ENCODE peak calls at places on chromosomes 12 and 14, in nine cellular contexts. X, S, Y, K, L, P, V, N and E are unnamed samples.

GRCh38 chr12:8045952-8046944 is 13.7 kb downstream of the FOXJ2 start:
- DNase-seq in X (peak; percentile 80), S (peak; percentile 83), Y (peak; percentile 77), K (peak; percentile 67), L (no peak), P (peak; percentile 91), V (peak; percentile 84), N (peak; percentile 78), E (peak; percentile 79)

GRCh38 chr12:22437031-22437806 is 102.7 kb upstream of the ST8SIA1 start:
- DNase-seq in X (peak; percentile 16), S (no peak), Y (no peak), K (no peak), L (no peak), P (no peak), V (no peak), N (peak; percentile 3), E (no peak)

GRCh38 chr14:75201087-75201486 is 24.7 kb upstream of the TMED10 start:
- DNase-seq in X (no peak), S (peak; percentile 31), Y (no peak), K (no peak), L (no peak), P (no peak), V (no peak), N (no peak), E (no peak)

GRCh38 chr12:53550595-53550994 is 43.3 kb upstream of the NPFF start:
- DNase-seq in X (no peak), S (no peak), Y (no peak), K (no peak), L (no peak), P (no peak), V (no peak), N (no peak), E (no peak)

GRCh38 chr14:95667251-95667693 is 19.0 kb upstream of the TCL1B start:
- DNase-seq in X (peak; percentile 16), S (no peak), Y (no peak), K (no peak), L (no peak), P (no peak), V (no peak), N (no peak), E (no peak)

GRCh38 chr12:132359971-132360370 is 30.6 kb upstream of the GALNT9 start:
- DNase-seq in X (no peak), S (no peak), Y (no peak), K (peak; percentile 22), L (no peak), P (no peak), V (no peak), N (no peak), E (no peak)

GRCh38 chr12:80195143-80195726 is 95.9 kb downstream of the OTOGL start:
- DNase-seq in X (peak; percentile 71), S (no peak), Y (no peak), K (no peak), L (peak; percentile 56), P (no peak), V (no peak), N (peak; percentile 35), E (peak; percentile 19)

GRCh38 chr12:118520428-118520827 is 144.1 kb downstream of the SUDS3 start:
- DNase-seq in X (no peak), S (no peak), Y (no peak), K (no peak), L (no peak), P (no peak), V (no peak), N (no peak), E (no peak)

GRCh38 chr12:112875608-112876007 is 31.2 kb upstream of the OAS1 start:
- DNase-seq in X (no peak), S (no peak), Y (no peak), K (no peak), L (no peak), P (no peak), V (no peak), N (no peak), E (no peak)

GRCh38 chr12:57471661-57472060 is 8.0 kb downstream of the ARHGAP9 start:
- DNase-seq in X (no peak), S (no peak), Y (no peak), K (no peak), L (no peak), P (no peak), V (no peak), N (no peak), E (no peak)

GRCh38 chr14:50229646-50230045 is 1.7 kb downstream of the SOS2 start:
- DNase-seq in X (no peak), S (no peak), Y (no peak), K (no peak), L (no peak), P (no peak), V (no peak), N (no peak), E (no peak)

GRCh38 chr14:106107703-106108102 is 581.3 kb downstream of the TMEM121 start:
- DNase-seq in X (no peak), S (no peak), Y (no peak), K (no peak), L (no peak), P (no peak), V (no peak), N (no peak), E (no peak)

GRCh38 chr12:15544589-15544988 is 222.3 kb downstream of the PTPRO start:
- DNase-seq in X (no peak), S (no peak), Y (no peak), K (no peak), L (no peak), P (no peak), V (no peak), N (no peak), E (no peak)